ENCODE peak calls at places on chromosome 16, in nine cellular contexts. A, G, X, K, F, Y, Q, V and L are unnamed samples.

GRCh38 chr16:74309789-74310781 is 13.5 kb downstream of the PSMD7 start:
- DNase-seq in A (peak), G (no peak), X (no peak), K (peak), F (peak), Y (no peak), Q (peak), V (peak), L (peak)

GRCh38 chr16:10744370-10745030 is 858 bp downstream of the NUBP1 start:
- DNase-seq in A (no peak), G (no peak), X (no peak), K (no peak), F (no peak), Y (no peak), Q (no peak), V (no peak), L (no peak)

GRCh38 chr16:78249832-78250231 is 150.4 kb downstream of the WWOX start:
- DNase-seq in A (no peak), G (no peak), X (no peak), K (no peak), F (no peak), Y (no peak), Q (no peak), V (no peak), L (no peak)

GRCh38 chr16:546909-547770 is 13.1 kb upstream of the PRR35 start:
- DNase-seq in A (no peak), G (peak), X (peak), K (no peak), F (peak), Y (peak), Q (peak), V (peak), L (peak)

GRCh38 chr16:77660311-77660710 is 62.0 kb upstream of the NUDT7 start:
- DNase-seq in A (no peak), G (no peak), X (no peak), K (peak), F (peak), Y (no peak), Q (peak), V (peak), L (no peak)

GRCh38 chr16:51168755-51169154 is 17.7 kb upstream of the SALL1 start:
- DNase-seq in A (no peak), G (no peak), X (no peak), K (no peak), F (no peak), Y (no peak), Q (no peak), V (no peak), L (no peak)

GRCh38 chr16:30571444-30572322 is at the start of gene ZNF688:
- DNase-seq in A (peak), G (peak), X (peak), K (peak), F (peak), Y (peak), Q (peak), V (peak), L (peak)

GRCh38 chr16:84613408-84614071 is 4.3 kb downstream of the COTL1 start:
- DNase-seq in A (no peak), G (no peak), X (no peak), K (no peak), F (no peak), Y (no peak), Q (no peak), V (no peak), L (no peak)

GRCh38 chr16:79217375-79218011 is 383.0 kb downstream of the MAF start:
- DNase-seq in A (no peak), G (no peak), X (no peak), K (peak), F (no peak), Y (no peak), Q (no peak), V (no peak), L (no peak)

GRCh38 chr16:8885674-8886592 is 3.8 kb downstream of the LITAFD start:
- DNase-seq in A (no peak), G (no peak), X (no peak), K (no peak), F (peak), Y (no peak), Q (no peak), V (no peak), L (peak)

GRCh38 chr16:83458612-83459011 is 349.2 kb upstream of the HSBP1 start:
- DNase-seq in A (no peak), G (no peak), X (peak), K (peak), F (peak), Y (no peak), Q (no peak), V (no peak), L (no peak)

GRCh38 chr16:78094998-78095397 is 4.5 kb upstream of the WWOX start:
- DNase-seq in A (no peak), G (no peak), X (no peak), K (no peak), F (no peak), Y (no peak), Q (no peak), V (no peak), L (no peak)

GRCh38 chr16:27328937-27329336 is 15.2 kb downstream of the IL4R start:
- DNase-seq in A (no peak), G (no peak), X (no peak), K (no peak), F (no peak), Y (no peak), Q (no peak), V (no peak), L (no peak)

GRCh38 chr16:56353054-56353921 is 72.1 kb downstream of the AMFR start:
- DNase-seq in A (no peak), G (no peak), X (no peak), K (no peak), F (no peak), Y (peak), Q (no peak), V (no peak), L (no peak)

GRCh38 chr16:86494565-86495356 is 15.6 kb upstream of the FOXF1 start:
- DNase-seq in A (no peak), G (no peak), X (no peak), K (no peak), F (no peak), Y (no peak), Q (no peak), V (no peak), L (no peak)

GRCh38 chr16:86942469-86943175 is 364.3 kb downstream of the FOXL1 start:
- DNase-seq in A (peak), G (no peak), X (no peak), K (peak), F (no peak), Y (no peak), Q (no peak), V (no peak), L (no peak)

GRCh38 chr16:72825912-72826621 is 221.9 kb downstream of the ZFHX3 start:
- DNase-seq in A (no peak), G (no peak), X (no peak), K (no peak), F (no peak), Y (no peak), Q (no peak), V (no peak), L (no peak)

GRCh38 chr16:53132406-53132805 is 77.6 kb downstream of the CHD9 start:
- DNase-seq in A (no peak), G (no peak), X (no peak), K (no peak), F (peak), Y (no peak), Q (no peak), V (no peak), L (no peak)

GRCh38 chr16:241866-242265 is 7.2 kb downstream of the FAM234A start:
- DNase-seq in A (no peak), G (no peak), X (no peak), K (no peak), F (no peak), Y (no peak), Q (no peak), V (no peak), L (no peak)

GRCh38 chr16:22055881-22056280 is 36.5 kb upstream of the VWA3A start:
- DNase-seq in A (no peak), G (no peak), X (no peak), K (no peak), F (no peak), Y (no peak), Q (no peak), V (no peak), L (peak)

GRCh38 chr16:46757339-46758050 is 9.4 kb upstream of the MYLK3 start:
- DNase-seq in A (no peak), G (no peak), X (no peak), K (no peak), F (peak), Y (no peak), Q (no peak), V (no peak), L (peak)

GRCh38 chr16:87303431-87303930 is 13.7 kb downstream of the C16orf95 start:
- DNase-seq in A (no peak), G (no peak), X (no peak), K (peak), F (no peak), Y (no peak), Q (no peak), V (no peak), L (no peak)

GRCh38 chr16:88882358-88883030 is 16.0 kb upstream of the PABPN1L start:
- DNase-seq in A (no peak), G (no peak), X (peak), K (no peak), F (no peak), Y (no peak), Q (peak), V (peak), L (no peak)

GRCh38 chr16:25256821-25257503 is 683 bp downstream of the ZKSCAN2 start:
- DNase-seq in A (no peak), G (no peak), X (no peak), K (peak), F (peak), Y (no peak), Q (peak), V (peak), L (peak)

GRCh38 chr16:30784215-30784614 is 2.8 kb downstream of the ZNF629 start:
- DNase-seq in A (no peak), G (no peak), X (no peak), K (no peak), F (no peak), Y (no peak), Q (no peak), V (no peak), L (no peak)

GRCh38 chr16:82855471-82855870 is 228.7 kb downstream of the CDH13 start:
- DNase-seq in A (no peak), G (no peak), X (no peak), K (no peak), F (no peak), Y (no peak), Q (no peak), V (no peak), L (no peak)

GRCh38 chr16:27230562-27230991 is 27.3 kb downstream of the KDM8 start:
- DNase-seq in A (no peak), G (peak), X (no peak), K (no peak), F (no peak), Y (no peak), Q (peak), V (no peak), L (no peak)

GRCh38 chr16:58265480-58266052 is 29.3 kb downstream of the PRSS54 start:
- DNase-seq in A (no peak), G (no peak), X (no peak), K (no peak), F (no peak), Y (no peak), Q (peak), V (no peak), L (no peak)

GRCh38 chr16:19517424-19518089 is 4.3 kb downstream of the GDE1 start:
- DNase-seq in A (no peak), G (no peak), X (no peak), K (peak), F (no peak), Y (no peak), Q (no peak), V (peak), L (no peak)

GRCh38 chr16:63714876-63715275 is 1407.0 kb downstream of the CDH11 start:
- DNase-seq in A (no peak), G (no peak), X (no peak), K (no peak), F (no peak), Y (no peak), Q (no peak), V (no peak), L (no peak)

GRCh38 chr16:35685085-35685484 is 2225.7 kb downstream of the TP53TG3F start:
- DNase-seq in A (no peak), G (no peak), X (no peak), K (no peak), F (no peak), Y (no peak), Q (no peak), V (no peak), L (no peak)

GRCh38 chr16:4315185-4316102 is at the start of gene GLIS2:
- DNase-seq in A (no peak), G (no peak), X (no peak), K (no peak), F (peak), Y (peak), Q (no peak), V (peak), L (peak)

GRCh38 chr16:71367243-71367976 is 8.9 kb downstream of the CALB2 start:
- DNase-seq in A (no peak), G (peak), X (no peak), K (peak), F (peak), Y (no peak), Q (peak), V (peak), L (peak)

GRCh38 chr16:21260870-21261791 is 17.0 kb downstream of the CRYM start:
- DNase-seq in A (peak), G (no peak), X (no peak), K (peak), F (peak), Y (no peak), Q (peak), V (peak), L (peak)

GRCh38 chr16:3094289-3095027 is 4.6 kb downstream of the ZSCAN10 start:
- DNase-seq in A (no peak), G (no peak), X (no peak), K (peak), F (peak), Y (no peak), Q (peak), V (peak), L (peak)
- TF ChIP-seq CTCF in A (peak), G (peak), X (peak), K (peak), F (peak), Y (no peak), Q (peak), V (peak), L (peak)

GRCh38 chr16:67483150-67483549 is at the start of gene AGRP:
- DNase-seq in A (no peak), G (no peak), X (no peak), K (no peak), F (no peak), Y (no peak), Q (no peak), V (no peak), L (no peak)
- H3K4me3 ChIP-seq in A (peak), G (peak), X (peak), K (no peak), F (no peak), Y (no peak), Q (no peak), V (no peak), L (no peak)

GRCh38 chr16:90022209-90023077 is 3.2 kb upstream of the DBNDD1 start:
- DNase-seq in A (peak), G (peak), X (peak), K (peak), F (peak), Y (peak), Q (peak), V (peak), L (peak)
- TF ChIP-seq CTCF in A (no peak), G (no peak), X (no peak), K (peak), F (no peak), Y (no peak), Q (no peak), V (no peak), L (no peak)

GRCh38 chr16:65782537-65783290 is 583.8 kb upstream of the CDH5 start:
- DNase-seq in A (peak), G (no peak), X (no peak), K (peak), F (peak), Y (no peak), Q (no peak), V (no peak), L (no peak)
- H3K4me3 ChIP-seq in A (no peak), G (no peak), X (no peak), K (no peak), F (no peak), Y (no peak), Q (no peak), V (no peak), L (no peak)

GRCh38 chr16:75494184-75494583 is 1.1 kb downstream of the CHST6 start:
- DNase-seq in A (no peak), G (no peak), X (no peak), K (no peak), F (no peak), Y (no peak), Q (no peak), V (no peak), L (no peak)

GRCh38 chr16:75488322-75488721 is 6.9 kb downstream of the CHST6 start:
- DNase-seq in A (no peak), G (no peak), X (no peak), K (no peak), F (no peak), Y (no peak), Q (no peak), V (no peak), L (no peak)

GRCh38 chr16:75496546-75496945 is 1.3 kb upstream of the CHST6 start:
- DNase-seq in A (no peak), G (no peak), X (no peak), K (no peak), F (peak), Y (no peak), Q (no peak), V (no peak), L (no peak)

GRCh38 chr16:75494696-75495601 is at the start of gene CHST6:
- DNase-seq in A (no peak), G (peak), X (peak), K (peak), F (peak), Y (no peak), Q (peak), V (peak), L (no peak)

DNA sequence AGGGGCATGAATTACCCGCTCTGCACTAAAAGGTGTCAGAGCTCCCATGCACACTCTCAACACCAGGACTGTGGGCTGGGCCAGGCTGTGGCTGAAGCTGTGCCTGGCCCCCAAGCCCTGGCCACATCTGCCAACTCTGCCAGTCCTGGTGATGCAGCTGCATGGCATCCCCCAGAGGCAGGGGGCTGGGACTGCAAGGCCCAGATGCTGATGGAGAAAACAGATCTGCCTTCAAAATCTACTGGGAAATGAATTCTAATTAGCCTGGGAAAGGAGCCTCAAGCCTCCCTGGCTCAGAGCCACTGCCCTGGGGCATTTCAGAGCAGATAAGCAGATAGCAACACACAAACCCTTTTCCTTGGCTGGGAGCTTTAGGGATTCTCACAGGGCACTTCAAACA is 3.4 kb downstream of the CHST6 start:
- DNase-seq in A (no peak), G (no peak), X (no peak), K (no peak), F (no peak), Y (no peak), Q (no peak), V (peak), L (peak)
- TF ChIP-seq CTCF in A (peak), G (no peak), X (peak), K (peak), F (peak), Y (no peak), Q (no peak), V (no peak), L (peak)

GRCh38 chr16:81097230-81097629 is 1.0 kb upstream of the GCSH start:
- DNase-seq in A (no peak), G (no peak), X (no peak), K (no peak), F (no peak), Y (no peak), Q (no peak), V (no peak), L (no peak)

GRCh38 chr16:81095653-81095952 is 592 bp downstream of the GCSH start:
- DNase-seq in A (no peak), G (no peak), X (no peak), K (no peak), F (no peak), Y (no peak), Q (no peak), V (no peak), L (no peak)

GRCh38 chr16:81094771-81095251 is 1.4 kb downstream of the GCSH start:
- DNase-seq in A (no peak), G (no peak), X (no peak), K (no peak), F (peak), Y (no peak), Q (no peak), V (no peak), L (no peak)

GRCh38 chr16:81095953-81096714 is at the start of gene GCSH:
- DNase-seq in A (peak), G (peak), X (peak), K (peak), F (peak), Y (peak), Q (peak), V (peak), L (peak)

GRCh38 chr16:81096715-81097208 is 567 bp upstream of the GCSH start:
- DNase-seq in A (no peak), G (no peak), X (no peak), K (no peak), F (no peak), Y (no peak), Q (peak), V (no peak), L (no peak)
- H3K4me3 ChIP-seq in A (peak), G (peak), X (peak), K (no peak), F (no peak), Y (peak), Q (peak), V (peak), L (peak)

DNA sequence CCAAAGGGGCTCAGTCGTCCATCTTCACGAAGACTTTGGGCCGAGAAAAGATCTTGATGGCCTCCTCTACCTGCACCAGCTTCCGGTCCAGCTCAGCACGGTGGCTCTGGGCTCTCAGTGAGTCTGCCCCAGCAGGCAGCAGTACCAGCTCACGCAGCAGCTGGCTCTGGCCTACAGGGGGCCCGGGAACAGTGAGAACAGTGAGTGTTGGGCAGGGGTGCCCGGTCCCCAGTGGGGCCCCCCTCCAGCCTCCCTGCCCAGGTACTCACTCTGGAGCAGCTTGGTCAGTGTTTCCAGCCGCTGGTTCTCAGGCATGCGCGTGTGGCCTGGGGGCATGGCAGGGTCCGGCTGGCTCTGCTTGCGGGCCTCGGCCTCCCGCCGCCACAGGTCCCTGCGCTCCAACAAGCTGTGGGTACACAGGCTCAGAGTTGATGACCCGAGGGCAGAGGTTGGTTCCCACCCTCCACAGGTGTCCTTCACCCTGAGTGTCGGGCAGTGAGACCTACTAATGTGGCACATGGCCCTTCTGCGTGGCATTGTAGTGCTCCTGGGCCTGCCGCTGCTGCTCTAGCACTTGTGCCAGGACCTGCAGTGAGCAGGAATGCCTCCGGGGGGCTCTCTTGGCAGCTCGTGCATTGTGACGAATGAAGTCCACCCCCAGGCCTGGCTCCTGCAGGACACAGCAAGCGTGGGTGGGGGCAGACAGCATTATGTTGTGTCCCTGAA is 2.6 kb downstream of the PARD6A start:
- DNase-seq in A (no peak), G (peak), X (no peak), K (peak), F (peak), Y (no peak), Q (no peak), V (peak), L (peak)
- TF ChIP-seq CTCF in A (peak), G (no peak), X (peak), K (peak), F (peak), Y (no peak), Q (no peak), V (no peak), L (peak)

GRCh38 chr16:54285414-54286066 is 1.0 kb downstream of the IRX3 start:
- DNase-seq in A (no peak), G (no peak), X (no peak), K (no peak), F (peak), Y (no peak), Q (no peak), V (peak), L (no peak)
- H3K4me3 ChIP-seq in A (peak), G (no peak), X (no peak), K (peak), F (peak), Y (peak), Q (no peak), V (peak), L (peak)

GRCh38 chr16:1794221-1794871 is 841 bp upstream of the IGFALS start:
- DNase-seq in A (no peak), G (no peak), X (peak), K (no peak), F (no peak), Y (no peak), Q (no peak), V (no peak), L (no peak)
- TF ChIP-seq CTCF in A (no peak), G (no peak), X (no peak), K (no peak), F (no peak), Y (no peak), Q (no peak), V (no peak), L (no peak)